ENCODE peak calls at places on chromosome 9, in four cellular contexts. One of them, this sample, is unnamed.

GRCh38 chr9:133934512-133935221 is 57.5 kb downstream of the VAV2 start:
- DNase-seq in foreskin fibroblast: no peak
- DNase-seq in activated T-helper 2 cell treated with anti-CD3 and anti-CD28 coated beads, Interferon-gamma antibody, Interleukin-2, Interleukin-4, amounts not matched to agents 10 μg/mL and 5 μg/mL and 100 μg/mL, durations not matched to agents 14 hours and 24 hours and 36 hours: no peak
- DNase-seq in right cardiac atrium: peak
- DNase-seq in this sample: no peak

GRCh38 chr9:127485995-127486394 is 34.7 kb downstream of the LRSAM1 start:
- DNase-seq in right cardiac atrium: no peak
- DNase-seq in foreskin fibroblast: no peak
- DNase-seq in activated T-helper 2 cell treated with anti-CD3 and anti-CD28 coated beads, Interferon-gamma antibody, Interleukin-2, Interleukin-4, amounts not matched to agents 10 μg/mL and 5 μg/mL and 100 μg/mL, durations not matched to agents 14 hours and 24 hours and 36 hours: no peak
- DNase-seq in this sample: no peak

GRCh38 chr9:82354260-82354659 is 365.7 kb downstream of the SPATA31D1 start:
- DNase-seq in foreskin fibroblast: peak
- DNase-seq in right cardiac atrium: no peak
- DNase-seq in activated T-helper 2 cell treated with anti-CD3 and anti-CD28 coated beads, Interferon-gamma antibody, Interleukin-2, Interleukin-4, amounts not matched to agents 10 μg/mL and 5 μg/mL and 100 μg/mL, durations not matched to agents 14 hours and 24 hours and 36 hours: no peak
- DNase-seq in this sample: no peak

GRCh38 chr9:72790934-72791333 is 161.9 kb downstream of the ALDH1A1 start:
- DNase-seq in right cardiac atrium: no peak
- DNase-seq in activated T-helper 2 cell treated with anti-CD3 and anti-CD28 coated beads, Interferon-gamma antibody, Interleukin-2, Interleukin-4, amounts not matched to agents 10 μg/mL and 5 μg/mL and 100 μg/mL, durations not matched to agents 14 hours and 24 hours and 36 hours: no peak
- DNase-seq in foreskin fibroblast: no peak
- DNase-seq in this sample: no peak

GRCh38 chr9:126440938-126441337 is 114.3 kb downstream of the MVB12B start:
- DNase-seq in activated T-helper 2 cell treated with anti-CD3 and anti-CD28 coated beads, Interferon-gamma antibody, Interleukin-2, Interleukin-4, amounts not matched to agents 10 μg/mL and 5 μg/mL and 100 μg/mL, durations not matched to agents 14 hours and 24 hours and 36 hours: no peak
- DNase-seq in foreskin fibroblast: peak
- DNase-seq in right cardiac atrium: no peak
- DNase-seq in this sample: no peak

GRCh38 chr9:73118898-73119554 is 32.6 kb upstream of the ANXA1 start:
- DNase-seq in activated T-helper 2 cell treated with anti-CD3 and anti-CD28 coated beads, Interferon-gamma antibody, Interleukin-2, Interleukin-4, amounts not matched to agents 10 μg/mL and 5 μg/mL and 100 μg/mL, durations not matched to agents 14 hours and 24 hours and 36 hours: no peak
- DNase-seq in foreskin fibroblast: peak
- DNase-seq in right cardiac atrium: no peak
- DNase-seq in this sample: no peak

GRCh38 chr9:93302586-93303257 is 118.8 kb downstream of the WNK2 start:
- DNase-seq in foreskin fibroblast: peak
- DNase-seq in right cardiac atrium: peak
- DNase-seq in activated T-helper 2 cell treated with anti-CD3 and anti-CD28 coated beads, Interferon-gamma antibody, Interleukin-2, Interleukin-4, amounts not matched to agents 10 μg/mL and 5 μg/mL and 100 μg/mL, durations not matched to agents 14 hours and 24 hours and 36 hours: peak
- DNase-seq in this sample: peak

GRCh38 chr9:79312686-79313421 is 258.9 kb upstream of the TLE4 start:
- DNase-seq in activated T-helper 2 cell treated with anti-CD3 and anti-CD28 coated beads, Interferon-gamma antibody, Interleukin-2, Interleukin-4, amounts not matched to agents 10 μg/mL and 5 μg/mL and 100 μg/mL, durations not matched to agents 14 hours and 24 hours and 36 hours: no peak
- DNase-seq in foreskin fibroblast: no peak
- DNase-seq in right cardiac atrium: no peak
- DNase-seq in this sample: no peak

GRCh38 chr9:124030969-124031451 is 19.4 kb downstream of the LHX2 start:
- DNase-seq in activated T-helper 2 cell treated with anti-CD3 and anti-CD28 coated beads, Interferon-gamma antibody, Interleukin-2, Interleukin-4, amounts not matched to agents 10 μg/mL and 5 μg/mL and 100 μg/mL, durations not matched to agents 14 hours and 24 hours and 36 hours: no peak
- DNase-seq in foreskin fibroblast: peak
- DNase-seq in right cardiac atrium: no peak
- DNase-seq in this sample: no peak

GRCh38 chr9:19431361-19432171 is 22.8 kb downstream of the ACER2 start:
- DNase-seq in right cardiac atrium: peak
- DNase-seq in foreskin fibroblast: no peak
- DNase-seq in activated T-helper 2 cell treated with anti-CD3 and anti-CD28 coated beads, Interferon-gamma antibody, Interleukin-2, Interleukin-4, amounts not matched to agents 10 μg/mL and 5 μg/mL and 100 μg/mL, durations not matched to agents 14 hours and 24 hours and 36 hours: no peak
- DNase-seq in this sample: no peak

GRCh38 chr9:95725045-95725444 is 150.4 kb upstream of the ERCC6L2 start:
- DNase-seq in right cardiac atrium: no peak
- DNase-seq in foreskin fibroblast: no peak
- DNase-seq in activated T-helper 2 cell treated with anti-CD3 and anti-CD28 coated beads, Interferon-gamma antibody, Interleukin-2, Interleukin-4, amounts not matched to agents 10 μg/mL and 5 μg/mL and 100 μg/mL, durations not matched to agents 14 hours and 24 hours and 36 hours: no peak
- DNase-seq in this sample: no peak

GRCh38 chr9:135524130-135524861 is 3.1 kb downstream of the LCN1 start:
- DNase-seq in foreskin fibroblast: peak
- DNase-seq in activated T-helper 2 cell treated with anti-CD3 and anti-CD28 coated beads, Interferon-gamma antibody, Interleukin-2, Interleukin-4, amounts not matched to agents 10 μg/mL and 5 μg/mL and 100 μg/mL, durations not matched to agents 14 hours and 24 hours and 36 hours: no peak
- DNase-seq in right cardiac atrium: no peak
- DNase-seq in this sample: no peak

GRCh38 chr9:106796771-106797170 is 66.2 kb upstream of the ZNF462 start:
- DNase-seq in activated T-helper 2 cell treated with anti-CD3 and anti-CD28 coated beads, Interferon-gamma antibody, Interleukin-2, Interleukin-4, amounts not matched to agents 10 μg/mL and 5 μg/mL and 100 μg/mL, durations not matched to agents 14 hours and 24 hours and 36 hours: no peak
- DNase-seq in foreskin fibroblast: no peak
- DNase-seq in right cardiac atrium: no peak
- DNase-seq in this sample: no peak

GRCh38 chr9:15295761-15296405 is 11.1 kb downstream of the TTC39B start:
- DNase-seq in activated T-helper 2 cell treated with anti-CD3 and anti-CD28 coated beads, Interferon-gamma antibody, Interleukin-2, Interleukin-4, amounts not matched to agents 10 μg/mL and 5 μg/mL and 100 μg/mL, durations not matched to agents 14 hours and 24 hours and 36 hours: no peak
- DNase-seq in foreskin fibroblast: peak
- DNase-seq in right cardiac atrium: no peak
- DNase-seq in this sample: no peak

GRCh38 chr9:109745335-109746283 is 34.4 kb upstream of the PALM2AKAP2 start:
- DNase-seq in foreskin fibroblast: peak
- DNase-seq in activated T-helper 2 cell treated with anti-CD3 and anti-CD28 coated beads, Interferon-gamma antibody, Interleukin-2, Interleukin-4, amounts not matched to agents 10 μg/mL and 5 μg/mL and 100 μg/mL, durations not matched to agents 14 hours and 24 hours and 36 hours: no peak
- DNase-seq in right cardiac atrium: peak
- DNase-seq in this sample: no peak

GRCh38 chr9:17532461-17532860 is 46.4 kb upstream of the SH3GL2 start:
- DNase-seq in right cardiac atrium: no peak
- DNase-seq in activated T-helper 2 cell treated with anti-CD3 and anti-CD28 coated beads, Interferon-gamma antibody, Interleukin-2, Interleukin-4, amounts not matched to agents 10 μg/mL and 5 μg/mL and 100 μg/mL, durations not matched to agents 14 hours and 24 hours and 36 hours: no peak
- DNase-seq in foreskin fibroblast: no peak
- DNase-seq in this sample: no peak

GRCh38 chr9:136711751-136712689 is at the start of gene DIPK1B:
- DNase-seq in right cardiac atrium: peak
- DNase-seq in foreskin fibroblast: no peak
- DNase-seq in activated T-helper 2 cell treated with anti-CD3 and anti-CD28 coated beads, Interferon-gamma antibody, Interleukin-2, Interleukin-4, amounts not matched to agents 10 μg/mL and 5 μg/mL and 100 μg/mL, durations not matched to agents 14 hours and 24 hours and 36 hours: no peak
- DNase-seq in this sample: no peak

GRCh38 chr9:125260564-125260963 is 1.1 kb upstream of the GAPVD1 start:
- DNase-seq in foreskin fibroblast: peak
- DNase-seq in right cardiac atrium: no peak
- DNase-seq in activated T-helper 2 cell treated with anti-CD3 and anti-CD28 coated beads, Interferon-gamma antibody, Interleukin-2, Interleukin-4, amounts not matched to agents 10 μg/mL and 5 μg/mL and 100 μg/mL, durations not matched to agents 14 hours and 24 hours and 36 hours: no peak
- DNase-seq in this sample: no peak

GRCh38 chr9:99569840-99570239 is 251.8 kb upstream of the NR4A3 start:
- DNase-seq in right cardiac atrium: no peak
- DNase-seq in activated T-helper 2 cell treated with anti-CD3 and anti-CD28 coated beads, Interferon-gamma antibody, Interleukin-2, Interleukin-4, amounts not matched to agents 10 μg/mL and 5 μg/mL and 100 μg/mL, durations not matched to agents 14 hours and 24 hours and 36 hours: no peak
- DNase-seq in foreskin fibroblast: no peak
- DNase-seq in this sample: no peak

GRCh38 chr9:137354845-137355420 is 52.9 kb upstream of the NRARP start:
- DNase-seq in right cardiac atrium: no peak
- DNase-seq in activated T-helper 2 cell treated with anti-CD3 and anti-CD28 coated beads, Interferon-gamma antibody, Interleukin-2, Interleukin-4, amounts not matched to agents 10 μg/mL and 5 μg/mL and 100 μg/mL, durations not matched to agents 14 hours and 24 hours and 36 hours: no peak
- DNase-seq in foreskin fibroblast: no peak
- DNase-seq in this sample: no peak

GRCh38 chr9:137397675-137398423 is 25.1 kb downstream of the EXD3 start:
- DNase-seq in right cardiac atrium: no peak
- DNase-seq in foreskin fibroblast: no peak
- DNase-seq in activated T-helper 2 cell treated with anti-CD3 and anti-CD28 coated beads, Interferon-gamma antibody, Interleukin-2, Interleukin-4, amounts not matched to agents 10 μg/mL and 5 μg/mL and 100 μg/mL, durations not matched to agents 14 hours and 24 hours and 36 hours: no peak
- DNase-seq in this sample: no peak

GRCh38 chr9:30382271-30382670 is 2002.2 kb upstream of the ACO1 start:
- DNase-seq in right cardiac atrium: no peak
- DNase-seq in activated T-helper 2 cell treated with anti-CD3 and anti-CD28 coated beads, Interferon-gamma antibody, Interleukin-2, Interleukin-4, amounts not matched to agents 10 μg/mL and 5 μg/mL and 100 μg/mL, durations not matched to agents 14 hours and 24 hours and 36 hours: no peak
- DNase-seq in foreskin fibroblast: no peak
- DNase-seq in this sample: no peak

GRCh38 chr9:112846528-112847488 is 43.9 kb downstream of the SLC46A2 start:
- DNase-seq in right cardiac atrium: no peak
- DNase-seq in foreskin fibroblast: peak
- DNase-seq in activated T-helper 2 cell treated with anti-CD3 and anti-CD28 coated beads, Interferon-gamma antibody, Interleukin-2, Interleukin-4, amounts not matched to agents 10 μg/mL and 5 μg/mL and 100 μg/mL, durations not matched to agents 14 hours and 24 hours and 36 hours: no peak
- DNase-seq in this sample: no peak

GRCh38 chr9:116468369-116468768 is 218.7 kb upstream of the TRIM32 start:
- DNase-seq in activated T-helper 2 cell treated with anti-CD3 and anti-CD28 coated beads, Interferon-gamma antibody, Interleukin-2, Interleukin-4, amounts not matched to agents 10 μg/mL and 5 μg/mL and 100 μg/mL, durations not matched to agents 14 hours and 24 hours and 36 hours: no peak
- DNase-seq in right cardiac atrium: no peak
- DNase-seq in foreskin fibroblast: no peak
- DNase-seq in this sample: no peak

GRCh38 chr9:37309136-37309535 is 113.4 kb upstream of the GRHPR start:
- DNase-seq in activated T-helper 2 cell treated with anti-CD3 and anti-CD28 coated beads, Interferon-gamma antibody, Interleukin-2, Interleukin-4, amounts not matched to agents 10 μg/mL and 5 μg/mL and 100 μg/mL, durations not matched to agents 14 hours and 24 hours and 36 hours: no peak
- DNase-seq in foreskin fibroblast: peak
- DNase-seq in right cardiac atrium: no peak
- DNase-seq in this sample: no peak

GRCh38 chr9:87518702-87519335 is 21.2 kb downstream of the DAPK1 start:
- DNase-seq in activated T-helper 2 cell treated with anti-CD3 and anti-CD28 coated beads, Interferon-gamma antibody, Interleukin-2, Interleukin-4, amounts not matched to agents 10 μg/mL and 5 μg/mL and 100 μg/mL, durations not matched to agents 14 hours and 24 hours and 36 hours: no peak
- DNase-seq in foreskin fibroblast: peak
- DNase-seq in right cardiac atrium: peak
- DNase-seq in this sample: no peak

GRCh38 chr9:114720296-114720695 is 38.3 kb upstream of the TEX48 start:
- DNase-seq in foreskin fibroblast: peak
- DNase-seq in activated T-helper 2 cell treated with anti-CD3 and anti-CD28 coated beads, Interferon-gamma antibody, Interleukin-2, Interleukin-4, amounts not matched to agents 10 μg/mL and 5 μg/mL and 100 μg/mL, durations not matched to agents 14 hours and 24 hours and 36 hours: no peak
- DNase-seq in right cardiac atrium: no peak
- DNase-seq in this sample: no peak

GRCh38 chr9:26537211-26537610 is 355.4 kb downstream of the CAAP1 start:
- DNase-seq in activated T-helper 2 cell treated with anti-CD3 and anti-CD28 coated beads, Interferon-gamma antibody, Interleukin-2, Interleukin-4, amounts not matched to agents 10 μg/mL and 5 μg/mL and 100 μg/mL, durations not matched to agents 14 hours and 24 hours and 36 hours: no peak
- DNase-seq in right cardiac atrium: no peak
- DNase-seq in foreskin fibroblast: no peak
- DNase-seq in this sample: no peak

GRCh38 chr9:98287383-98287782 is 31.9 kb upstream of the TBC1D2 start:
- DNase-seq in right cardiac atrium: no peak
- DNase-seq in activated T-helper 2 cell treated with anti-CD3 and anti-CD28 coated beads, Interferon-gamma antibody, Interleukin-2, Interleukin-4, amounts not matched to agents 10 μg/mL and 5 μg/mL and 100 μg/mL, durations not matched to agents 14 hours and 24 hours and 36 hours: no peak
- DNase-seq in foreskin fibroblast: no peak
- DNase-seq in this sample: no peak

This sample was measured in memory B cell.